ENCODE peak calls at places on chromosomes 1 and 21, in four cellular contexts. R is K562, J is SK-N-SH, A is H1. B is an unnamed sample.

GRCh38 chr1:37020653-37021277 is 13.6 kb downstream of the GRIK3 start:
- DNase-seq in J (no peak), A (peak; percentile 89), R (peak; percentile 76), B (peak; percentile 85)

GRCh38 chr1:109882288-109883245 is 28.1 kb upstream of the CSF1 start:
- DNase-seq in A (no peak), J (no peak), R (peak; percentile 61), B (no peak)

GRCh38 chr1:37403166-37403565 is 71.2 kb upstream of the ZC3H12A start:
- DNase-seq in R (no peak), J (no peak), A (no peak), B (no peak)

GRCh38 chr1:185348995-185349394 is 32.0 kb upstream of the IVNS1ABP start:
- DNase-seq in A (no peak), R (no peak), J (no peak), B (no peak)

GRCh38 chr1:112509005-112509659 is 367 bp downstream of the WNT2B start:
- DNase-seq in J (no peak), A (peak; percentile 86), R (no peak), B (peak; percentile 58)

GRCh38 chr1:193926956-193927355 is 740.5 kb upstream of the B3GALT2 start:
- DNase-seq in J (no peak), R (no peak), A (no peak), B (no peak)

GRCh38 chr1:213374369-213374768 is 323.3 kb downstream of the RPS6KC1 start:
- DNase-seq in J (peak; percentile 81), R (peak; percentile 82), A (peak; percentile 96), B (peak; percentile 87)

GRCh38 chr1:244022301-244022700 is 28.8 kb upstream of the ZBTB18 start:
- DNase-seq in A (no peak), R (no peak), J (no peak), B (no peak)

GRCh38 chr21:32411366-32412161 is 942 bp upstream of the EVA1C start:
- DNase-seq in J (peak; percentile 60), A (peak; percentile 73), R (peak; percentile 58), B (peak; percentile 51)

GRCh38 chr1:61233121-61233659 is 150.8 kb downstream of the NFIA start:
- DNase-seq in A (no peak), J (no peak), R (no peak), B (no peak)

GRCh38 chr21:38380391-38381137 is 117.7 kb downstream of the ERG start:
- DNase-seq in A (no peak), J (peak; percentile 40), R (no peak), B (no peak)

GRCh38 chr1:240800291-240800690 is 188.3 kb upstream of the GREM2 start:
- DNase-seq in J (no peak), R (no peak), A (no peak), B (no peak)

GRCh38 chr1:162233066-162233465 is 143.6 kb downstream of the SPATA46 start:
- DNase-seq in J (no peak), A (no peak), R (no peak), B (no peak)
- TF ChIP-seq TEAD4 in J (no peak), A (no peak), R (no peak), B (no peak)

DNA sequence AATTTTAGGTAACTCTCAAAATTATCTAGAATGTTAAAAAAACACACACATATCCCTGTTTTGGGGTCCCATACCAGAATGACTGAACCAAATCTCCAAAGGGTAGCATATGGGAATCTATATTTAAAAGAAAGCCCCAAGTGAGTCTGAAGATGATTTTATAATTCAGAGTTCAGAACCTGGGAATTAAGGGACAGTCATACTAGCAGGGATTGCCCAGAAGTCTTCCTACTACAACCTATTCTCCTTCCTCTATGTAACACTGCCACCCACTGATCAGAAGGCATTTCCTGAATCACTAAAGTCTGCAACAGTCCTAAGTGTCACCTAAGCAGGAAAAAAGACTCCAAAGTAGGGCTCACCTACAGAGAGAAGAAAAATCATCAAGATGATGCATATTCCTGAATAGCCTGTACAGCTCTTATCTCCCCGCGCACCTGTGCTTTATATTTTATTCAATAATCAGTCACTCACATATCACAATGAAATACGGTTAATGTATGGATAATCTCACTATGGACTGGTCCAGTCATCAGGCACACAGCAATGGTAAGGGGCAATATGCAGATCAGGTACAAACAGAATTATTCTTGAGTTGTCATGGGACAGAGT is 4.9 kb downstream of the RGS1 start:
- DNase-seq in J (no peak), R (no peak), A (no peak), B (no peak)
- TF ChIP-seq TEAD4 in J (no peak), R (no peak), A (no peak), B (no peak)

DNA sequence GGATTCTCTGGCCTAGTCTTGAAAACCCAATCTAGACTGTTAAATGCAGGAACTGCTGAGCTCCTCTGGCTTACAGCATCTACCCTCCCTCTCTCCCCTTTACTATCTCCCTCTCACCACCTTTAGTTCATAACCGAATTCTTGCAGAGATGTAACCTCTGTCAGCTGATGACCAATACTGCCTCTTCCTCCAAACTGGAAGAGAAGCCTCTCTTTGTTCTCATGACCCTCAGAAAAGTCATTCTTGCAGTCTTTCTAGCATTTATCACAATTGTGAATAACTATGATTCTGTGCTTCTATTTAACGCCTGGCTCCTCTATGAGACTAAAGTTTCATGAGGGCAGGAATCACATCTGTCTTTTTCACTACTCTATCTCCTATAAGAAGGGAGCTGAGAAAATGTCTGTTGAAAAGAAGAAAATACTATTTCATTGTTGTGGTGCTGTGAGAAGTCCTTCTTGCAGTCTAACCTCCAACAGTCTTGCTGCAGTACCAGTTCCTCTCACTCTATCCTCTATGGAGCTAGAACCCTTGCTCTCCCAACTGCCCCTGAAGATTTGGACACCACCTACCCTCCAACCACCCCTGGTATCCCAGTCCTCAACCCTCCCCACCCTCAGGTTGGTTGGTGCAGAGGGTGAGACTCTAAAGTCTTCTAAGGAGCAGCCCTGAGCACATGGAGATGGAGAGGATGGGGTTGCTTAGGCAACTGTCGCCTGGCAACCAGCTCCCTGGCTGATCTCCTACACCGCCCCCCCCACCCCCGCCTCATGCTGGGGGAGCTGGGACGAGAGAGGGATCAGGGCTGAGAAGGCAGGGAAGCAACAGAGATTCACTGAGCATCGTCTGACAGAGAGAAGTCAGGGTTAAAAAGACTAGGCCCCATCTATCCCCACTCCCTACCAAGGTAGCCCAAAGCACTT is 13.9 kb downstream of the MEF2D start:
- DNase-seq in A (no peak), J (peak; percentile 65), R (peak; percentile 69), B (no peak)
- TF ChIP-seq TEAD4 in A (no peak), J (no peak), R (no peak), B (no peak)

GRCh38 chr1:108643492-108644333 is 17.2 kb downstream of the HENMT1 start:
- DNase-seq in J (peak; percentile 70), R (peak; percentile 31), A (no peak), B (no peak)

GRCh38 chr1:108644984-108645383 is 15.9 kb downstream of the HENMT1 start:
- DNase-seq in R (no peak), A (no peak), J (no peak), B (no peak)

GRCh38 chr1:108645479-108646184 is 15.3 kb downstream of the HENMT1 start:
- DNase-seq in A (no peak), J (no peak), R (no peak), B (no peak)

GRCh38 chr1:108636876-108637275 is 24.0 kb downstream of the HENMT1 start:
- DNase-seq in A (no peak), J (no peak), R (no peak), B (no peak)

GRCh38 chr1:108639899-108640560 is 20.9 kb downstream of the HENMT1 start:
- DNase-seq in J (no peak), R (no peak), A (no peak), B (no peak)
- TF ChIP-seq TEAD4 in J (no peak), R (no peak), A (no peak), B (no peak)

GRCh38 chr21:33899199-33899598 is 16.4 kb downstream of the ATP5PO start:
- DNase-seq in R (no peak), J (no peak), A (no peak), B (no peak)

GRCh38 chr21:33904041-33904440 is 11.6 kb downstream of the ATP5PO start:
- DNase-seq in A (no peak), R (no peak), J (no peak), B (no peak)

GRCh38 chr21:33898546-33898945 is 17.1 kb downstream of the ATP5PO start:
- DNase-seq in A (no peak), J (no peak), R (no peak), B (no peak)

GRCh38 chr21:33902349-33902748 is 13.3 kb downstream of the ATP5PO start:
- DNase-seq in J (no peak), R (no peak), A (no peak), B (no peak)

DNA sequence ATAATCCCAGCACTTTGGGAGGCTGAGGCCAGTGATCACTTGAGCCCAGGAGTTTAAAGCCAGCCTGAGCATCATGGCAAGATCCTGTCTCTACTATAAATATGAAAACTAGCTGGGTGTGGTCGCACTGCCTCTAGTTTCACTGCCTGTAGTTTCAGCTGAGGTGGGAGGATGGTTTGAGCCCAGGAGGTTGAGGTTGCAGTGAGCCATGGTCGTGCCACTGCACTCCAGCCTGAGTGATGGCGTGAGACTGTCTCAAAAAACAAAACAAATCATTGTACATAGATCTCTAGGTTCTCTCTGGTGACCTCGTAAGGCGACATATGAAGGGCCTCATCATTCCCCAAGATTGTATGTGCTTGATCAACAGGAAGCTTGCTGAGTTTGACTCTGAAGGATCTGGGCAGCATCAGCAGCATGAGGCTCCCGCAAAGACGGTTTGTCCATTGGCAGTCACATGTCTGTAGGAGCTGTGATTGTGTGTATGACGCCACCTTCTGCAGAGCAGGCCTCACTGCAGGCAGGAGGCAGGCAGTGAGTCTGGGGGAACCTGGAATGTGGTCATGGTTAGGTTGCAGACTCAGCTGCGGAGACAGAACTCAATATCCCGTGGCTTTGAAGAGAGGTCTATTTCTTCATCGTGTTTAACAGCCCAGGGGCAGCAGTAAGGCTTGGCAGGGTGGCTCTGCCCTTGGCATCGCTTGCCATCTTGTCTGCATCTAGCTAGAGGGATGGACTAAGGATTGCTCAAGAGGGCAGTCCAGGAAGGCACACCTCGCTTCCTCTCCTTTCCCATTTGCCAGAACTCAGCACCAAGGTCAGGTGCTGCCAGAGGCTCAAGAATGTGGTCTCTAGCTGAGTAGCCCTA is 13.9 kb downstream of the ATP5PO start:
- DNase-seq in A (peak; percentile 61), J (peak; percentile 62), R (no peak), B (peak; percentile 66)
- TF ChIP-seq TEAD4 in A (peak; percentile 74), J (no peak), R (no peak), B (no peak)

GRCh38 chr1:67635055-67635809 is 49.8 kb upstream of the GADD45A start:
- DNase-seq in R (no peak), A (peak; percentile 31), J (no peak), B (no peak)
- TF ChIP-seq TEAD4 in R (no peak), A (no peak), J (no peak), B (no peak)

GRCh38 chr1:214983126-214983869 is 99.2 kb upstream of the KCNK2 start:
- DNase-seq in R (no peak), J (no peak), A (no peak), B (no peak)
- TF ChIP-seq TEAD4 in R (no peak), J (no peak), A (no peak), B (no peak)

GRCh38 chr21:29580886-29581285 is 282.2 kb downstream of the BACH1 start:
- DNase-seq in J (no peak), A (no peak), R (no peak), B (no peak)
- TF ChIP-seq TEAD4 in J (no peak), A (no peak), R (no peak), B (no peak)

GRCh38 chr1:79012500-79012899 is 6.0 kb upstream of the ADGRL4 start:
- DNase-seq in A (no peak), J (no peak), R (no peak), B (no peak)

GRCh38 chr1:79004916-79005315 is 1.6 kb downstream of the ADGRL4 start:
- DNase-seq in A (no peak), R (no peak), J (no peak), B (no peak)

GRCh38 chr1:79005945-79006344 is 585 bp downstream of the ADGRL4 start:
- DNase-seq in J (no peak), R (no peak), A (no peak), B (no peak)

GRCh38 chr1:79010589-79010988 is 4.1 kb upstream of the ADGRL4 start:
- DNase-seq in R (no peak), J (no peak), A (no peak), B (no peak)

GRCh38 chr1:79006564-79006963 is at the start of gene ADGRL4:
- DNase-seq in J (no peak), R (no peak), A (peak; percentile 75), B (peak; percentile 66)
- TF ChIP-seq TEAD4 in J (no peak), R (no peak), A (no peak), B (no peak)

B was measured in WTC11.